ENCODE peak calls at places on chromosomes 7 and 10, in nine cellular contexts. One of them, this sample, is unnamed.

GRCh38 chr7:104271948-104272347 is 56.5 kb upstream of the LHFPL3 start:
- DNase-seq in sigmoid colon: no peak
- DNase-seq in GM18507: no peak
- DNase-seq in midbrain: no peak
- DNase-seq in spleen: no peak
- DNase-seq in HTR-8/SVneo: no peak
- DNase-seq in cardiac fibroblast: no peak
- DNase-seq in NCI-H1930: no peak
- DNase-seq in stimulated activated CD8-positive, alpha-beta memory T cell treated with anti-CD3 and anti-CD28 coated beads, Interleukin-7, amount 100 ng/mL, for 1 hour: no peak
- DNase-seq in this sample: no peak

GRCh38 chr10:21494221-21495001 is 31.1 kb downstream of the SKIDA1 start:
- DNase-seq in cardiac fibroblast: peak
- DNase-seq in GM18507: no peak
- DNase-seq in HTR-8/SVneo: no peak
- DNase-seq in NCI-H1930: no peak
- DNase-seq in stimulated activated CD8-positive, alpha-beta memory T cell treated with anti-CD3 and anti-CD28 coated beads, Interleukin-7, amount 100 ng/mL, for 1 hour: no peak
- DNase-seq in spleen: peak
- DNase-seq in sigmoid colon: peak
- DNase-seq in midbrain: no peak
- DNase-seq in this sample: no peak

GRCh38 chr7:40987571-40987970 is 715.3 kb downstream of the INHBA start:
- DNase-seq in sigmoid colon: no peak
- DNase-seq in spleen: no peak
- DNase-seq in midbrain: no peak
- DNase-seq in GM18507: no peak
- DNase-seq in cardiac fibroblast: no peak
- DNase-seq in NCI-H1930: no peak
- DNase-seq in HTR-8/SVneo: no peak
- DNase-seq in stimulated activated CD8-positive, alpha-beta memory T cell treated with anti-CD3 and anti-CD28 coated beads, Interleukin-7, amount 100 ng/mL, for 1 hour: no peak
- DNase-seq in this sample: no peak

GRCh38 chr7:158563911-158564647 is 23.5 kb downstream of the PTPRN2 start:
- DNase-seq in GM18507: no peak
- DNase-seq in sigmoid colon: no peak
- DNase-seq in NCI-H1930: no peak
- DNase-seq in stimulated activated CD8-positive, alpha-beta memory T cell treated with anti-CD3 and anti-CD28 coated beads, Interleukin-7, amount 100 ng/mL, for 1 hour: no peak
- DNase-seq in HTR-8/SVneo: no peak
- DNase-seq in midbrain: no peak
- DNase-seq in cardiac fibroblast: no peak
- DNase-seq in spleen: no peak
- DNase-seq in this sample: no peak

GRCh38 chr7:6165521-6166325 is 106.7 kb downstream of the CYTH3 start:
- DNase-seq in sigmoid colon: peak
- DNase-seq in NCI-H1930: no peak
- DNase-seq in midbrain: no peak
- DNase-seq in spleen: no peak
- DNase-seq in stimulated activated CD8-positive, alpha-beta memory T cell treated with anti-CD3 and anti-CD28 coated beads, Interleukin-7, amount 100 ng/mL, for 1 hour: no peak
- DNase-seq in HTR-8/SVneo: no peak
- DNase-seq in cardiac fibroblast: no peak
- DNase-seq in GM18507: no peak
- DNase-seq in this sample: no peak

GRCh38 chr10:101663097-101663496 is 31.9 kb downstream of the FBXW4 start:
- DNase-seq in HTR-8/SVneo: no peak
- DNase-seq in GM18507: no peak
- DNase-seq in NCI-H1930: no peak
- DNase-seq in stimulated activated CD8-positive, alpha-beta memory T cell treated with anti-CD3 and anti-CD28 coated beads, Interleukin-7, amount 100 ng/mL, for 1 hour: no peak
- DNase-seq in cardiac fibroblast: no peak
- DNase-seq in midbrain: no peak
- DNase-seq in spleen: no peak
- DNase-seq in sigmoid colon: no peak
- DNase-seq in this sample: no peak

GRCh38 chr7:37718585-37718984 is 35.0 kb downstream of the GPR141 start:
- DNase-seq in HTR-8/SVneo: no peak
- DNase-seq in cardiac fibroblast: no peak
- DNase-seq in spleen: no peak
- DNase-seq in sigmoid colon: no peak
- DNase-seq in NCI-H1930: no peak
- DNase-seq in midbrain: no peak
- DNase-seq in GM18507: no peak
- DNase-seq in stimulated activated CD8-positive, alpha-beta memory T cell treated with anti-CD3 and anti-CD28 coated beads, Interleukin-7, amount 100 ng/mL, for 1 hour: no peak
- DNase-seq in this sample: no peak

GRCh38 chr7:131633342-131633843 is 77.0 kb upstream of the PODXL start:
- DNase-seq in NCI-H1930: no peak
- DNase-seq in midbrain: no peak
- DNase-seq in sigmoid colon: no peak
- DNase-seq in stimulated activated CD8-positive, alpha-beta memory T cell treated with anti-CD3 and anti-CD28 coated beads, Interleukin-7, amount 100 ng/mL, for 1 hour: no peak
- DNase-seq in GM18507: no peak
- DNase-seq in cardiac fibroblast: peak
- DNase-seq in HTR-8/SVneo: peak
- DNase-seq in spleen: no peak
- DNase-seq in this sample: no peak

GRCh38 chr7:108324053-108325038 is 131.9 kb downstream of the NRCAM start:
- DNase-seq in sigmoid colon: no peak
- DNase-seq in stimulated activated CD8-positive, alpha-beta memory T cell treated with anti-CD3 and anti-CD28 coated beads, Interleukin-7, amount 100 ng/mL, for 1 hour: no peak
- DNase-seq in NCI-H1930: no peak
- DNase-seq in HTR-8/SVneo: no peak
- DNase-seq in midbrain: no peak
- DNase-seq in cardiac fibroblast: no peak
- DNase-seq in spleen: no peak
- DNase-seq in GM18507: no peak
- DNase-seq in this sample: no peak